ENCODE peak calls at places on chromosome 1, in four cellular contexts. M is endothelial cell of umbilical vein; C is effector memory CD4-positive, alpha-beta T cell; S is small intestine. V is an unnamed sample.
A peak's percentile ranks its signal among the peaks of the same experiment; 100 is the strongest.

GRCh38 chr1:234898455-234899033 is 230.1 kb downstream of the TOMM20 start:
- DNase-seq in M (no peak), C (no peak), S (no peak), V (no peak)

GRCh38 chr1:215660259-215660658 is 93.2 kb downstream of the KCTD3 start:
- DNase-seq in M (no peak), C (no peak), S (no peak), V (no peak)

GRCh38 chr1:22053861-22054770 is 1.6 kb downstream of the CDC42 start:
- DNase-seq in M (no peak), C (no peak), S (no peak), V (no peak)

GRCh38 chr1:19448491-19449439 is 36.6 kb downstream of the CAPZB start:
- DNase-seq in M (peak; percentile 66), C (no peak), S (no peak), V (no peak)

GRCh38 chr1:77794550-77794949 is 15.1 kb downstream of the MIGA1 start:
- DNase-seq in M (no peak), C (no peak), S (no peak), V (no peak)

GRCh38 chr1:54768093-54768492 is 3.8 kb upstream of the PARS2 start:
- DNase-seq in M (no peak), C (no peak), S (no peak), V (no peak)

GRCh38 chr1:9838946-9839345 is 15.2 kb upstream of the CLSTN1 start:
- DNase-seq in M (no peak), C (no peak), S (no peak), V (no peak)

GRCh38 chr1:170665625-170666024 is 1.7 kb downstream of the PRRX1 start:
- DNase-seq in M (no peak), C (no peak), S (no peak), V (no peak)

GRCh38 chr1:166145496-166145895 is 21.3 kb downstream of the FAM78B start:
- DNase-seq in M (no peak), C (no peak), S (no peak), V (no peak)

GRCh38 chr1:65165269-65166002 is 17.4 kb downstream of the AK4 start:
- DNase-seq in M (no peak), C (no peak), S (no peak), V (no peak)

GRCh38 chr1:247407180-247407616 is 8.8 kb upstream of the NLRP3 start:
- DNase-seq in M (no peak), C (peak; percentile 73), S (peak; percentile 25), V (peak; percentile 19)

GRCh38 chr1:21268281-21269239 is 21.7 kb downstream of the ECE1 start:
- DNase-seq in M (peak; percentile 28), C (no peak), S (no peak), V (no peak)

GRCh38 chr1:97780884-97781283 is 139.9 kb downstream of the DPYD start:
- DNase-seq in M (no peak), C (no peak), S (no peak), V (no peak)

GRCh38 chr1:150615346-150616201 is 13.8 kb downstream of the ENSA start:
- DNase-seq in M (no peak), C (no peak), S (peak; percentile 38), V (no peak)

GRCh38 chr1:192732787-192733186 is 76.1 kb upstream of the RGS2 start:
- DNase-seq in M (no peak), C (no peak), S (no peak), V (no peak)

GRCh38 chr1:38038836-38039235 is 7.8 kb downstream of the POU3F1 start:
- DNase-seq in M (no peak), C (no peak), S (no peak), V (no peak)

GRCh38 chr1:41155105-41155504 is 87.0 kb downstream of the SCMH1 start:
- DNase-seq in M (no peak), C (no peak), S (no peak), V (no peak)

GRCh38 chr1:68959631-68960030 is 462.7 kb upstream of the DEPDC1 start:
- DNase-seq in M (no peak), C (no peak), S (no peak), V (no peak)

GRCh38 chr1:199056721-199057120 is 417.9 kb downstream of the PTPRC start:
- DNase-seq in M (no peak), C (no peak), S (no peak), V (no peak)

GRCh38 chr1:28156821-28157220 is 19.7 kb downstream of the PTAFR start:
- DNase-seq in M (no peak), C (no peak), S (no peak), V (no peak)

GRCh38 chr1:6035719-6036118 is 10.0 kb upstream of the KCNAB2 start:
- DNase-seq in M (no peak), C (no peak), S (no peak), V (no peak)

GRCh38 chr1:234584926-234585325 is 25.1 kb downstream of the IRF2BP2 start:
- DNase-seq in M (no peak), C (no peak), S (no peak), V (no peak)

GRCh38 chr1:227577500-227577899 is 14.1 kb downstream of the ZNF678 start:
- DNase-seq in M (no peak), C (no peak), S (no peak), V (no peak)

GRCh38 chr1:209190591-209191241 is 392.8 kb upstream of the CAMK1G start:
- DNase-seq in M (peak; percentile 70), C (no peak), S (peak; percentile 14), V (no peak)

GRCh38 chr1:58456470-58456869 is 90.1 kb downstream of the OMA1 start:
- DNase-seq in M (no peak), C (no peak), S (no peak), V (no peak)

GRCh38 chr1:212055333-212055732 is 19.8 kb downstream of the DTL start:
- DNase-seq in M (no peak), C (no peak), S (no peak), V (no peak)

GRCh38 chr1:26259578-26259977 is 20.3 kb upstream of the SH3BGRL3 start:
- DNase-seq in M (no peak), C (no peak), S (no peak), V (no peak)

GRCh38 chr1:1111516-1112236 is 4.2 kb downstream of the C1orf159 start:
- DNase-seq in M (no peak), C (no peak), S (no peak), V (no peak)

GRCh38 chr1:230205719-230206198 is 138.7 kb downstream of the GALNT2 start:
- DNase-seq in M (peak; percentile 85), C (no peak), S (peak; percentile 75), V (no peak)

GRCh38 chr1:197268012-197268411 is at the start of gene CRB1:
- DNase-seq in M (no peak), C (no peak), S (no peak), V (no peak)

GRCh38 chr1:67803380-67804279 is 29.6 kb downstream of the GNG12 start:
- DNase-seq in M (no peak), C (no peak), S (no peak), V (no peak)

GRCh38 chr1:43067856-43068751 is 104.0 kb downstream of the EBNA1BP2 start:
- DNase-seq in M (no peak), C (no peak), S (no peak), V (no peak)

GRCh38 chr1:35881850-35882273 is 1.1 kb upstream of the AGO1 start:
- DNase-seq in M (no peak), C (no peak), S (no peak), V (no peak)

GRCh38 chr1:46181343-46182260 is 5.3 kb upstream of the P3R3URF start:
- DNase-seq in M (peak; percentile 80), C (no peak), S (no peak), V (no peak)

GRCh38 chr1:91804546-91805023 is 81.4 kb downstream of the TGFBR3 start:
- DNase-seq in M (no peak), C (peak; percentile 91), S (no peak), V (peak; percentile 57)

GRCh38 chr1:221087919-221088318 is 208.7 kb downstream of the HLX start:
- DNase-seq in M (no peak), C (no peak), S (no peak), V (no peak)

DNA sequence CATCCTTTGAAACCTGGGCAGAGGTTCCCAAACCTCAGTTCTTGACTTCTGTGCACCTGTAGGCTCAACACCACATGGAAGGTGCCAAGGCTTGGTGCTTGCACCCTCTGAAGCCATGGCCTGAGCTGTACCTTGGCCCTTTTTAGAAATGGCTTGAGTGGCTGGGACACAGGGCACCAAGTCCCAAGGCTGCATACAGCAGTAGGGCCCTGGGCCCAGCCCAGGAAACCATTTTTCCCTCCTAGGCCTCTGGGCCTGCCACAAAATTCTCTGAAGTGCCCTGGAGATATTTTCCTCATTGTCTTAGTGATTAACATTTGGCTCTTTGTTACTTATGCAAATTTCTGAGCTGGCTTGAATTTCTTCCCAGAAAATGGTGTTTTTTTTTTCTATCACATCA is 65.6 kb upstream of the ACTRT2 start:
- DNase-seq in M (no peak), C (no peak), S (no peak), V (no peak)
- H3K9me3 ChIP-seq in M (peaks cover 6% of the 10 kb centered on the region), C (peaks cover 3% of the 10 kb centered on the region), S (peaks cover 2% of the 10 kb centered on the region), V (peaks cover 2% of the 10 kb centered on the region)

GRCh38 chr1:84574936-84575335 is 696 bp upstream of the CTBS start:
- DNase-seq in M (no peak), C (no peak), S (no peak), V (no peak)
- H3K9me3 ChIP-seq in M (no peaks in the 10 kb centered on the region), C (no peaks in the 10 kb centered on the region), S (no peaks in the 10 kb centered on the region), V (no peaks in the 10 kb centered on the region)

DNA sequence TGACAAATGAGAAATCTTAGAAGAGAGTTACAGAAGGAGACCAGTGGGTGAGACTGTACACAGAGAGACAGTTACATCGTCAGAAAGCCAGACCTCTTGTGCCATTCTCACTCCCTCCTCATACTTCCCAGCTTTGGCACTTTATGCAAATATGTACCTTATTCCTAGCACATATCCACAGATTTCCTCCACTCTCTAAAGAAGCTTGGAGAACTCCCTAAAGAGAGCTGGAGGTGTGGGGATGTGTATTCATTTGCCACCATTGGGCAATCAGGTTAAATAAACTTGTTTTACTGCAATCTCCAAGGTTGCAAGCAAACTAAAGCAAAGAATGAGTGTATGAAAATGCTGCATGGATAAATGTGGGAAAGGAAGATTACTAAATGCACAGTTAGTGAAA is 380.9 kb upstream of the PRMT6 start:
- DNase-seq in M (no peak), C (no peak), S (no peak), V (no peak)
- H3K9me3 ChIP-seq in M (peaks cover 2% of the 10 kb centered on the region), C (no peaks in the 10 kb centered on the region), S (no peaks in the 10 kb centered on the region), V (peaks cover 2% of the 10 kb centered on the region)

GRCh38 chr1:24899581-24900485 is 30.2 kb downstream of the RUNX3 start:
- DNase-seq in M (no peak), C (no peak), S (no peak), V (no peak)

GRCh38 chr1:24902471-24902891 is 27.6 kb downstream of the RUNX3 start:
- DNase-seq in M (no peak), C (no peak), S (no peak), V (peak; percentile 7)

GRCh38 chr1:24900486-24900849 is 29.6 kb downstream of the RUNX3 start:
- DNase-seq in M (no peak), C (no peak), S (no peak), V (no peak)

GRCh38 chr1:24901791-24902470 is 28.1 kb downstream of the RUNX3 start:
- DNase-seq in M (no peak), C (no peak), S (no peak), V (no peak)

GRCh38 chr1:24900985-24901781 is 28.9 kb downstream of the RUNX3 start:
- DNase-seq in M (no peak), C (no peak), S (no peak), V (no peak)
- H3K9me3 ChIP-seq in M (no peaks in the 10 kb centered on the region), C (no peaks in the 10 kb centered on the region), S (no peaks in the 10 kb centered on the region), V (no peaks in the 10 kb centered on the region)

V was measured in T-helper 17 cell.